ENCODE peak calls at places on chromosomes 11 and 22, in eight cellular contexts. H is endodermal cell, E is OCI-LY7, I is cardiac fibroblast, V is breast epithelium, U is HFF-Myc, D is dorsolateral prefrontal cortex, C is astrocyte. L is an unnamed sample.

GRCh38 chr22:26109686-26110315 is 59.5 kb upstream of the SEZ6L start:
- DNase-seq in H (no peak), D (no peak), U (no peak), I (no peak), C (no peak), E (no peak), V (no peak), L (no peak)

GRCh38 chr11:66418168-66418985 is 2.5 kb upstream of the NPAS4 start:
- DNase-seq in I (peak; percentile 97), D (peak; percentile 72), C (peak; percentile 94), V (peak; percentile 60), H (peak; percentile 96), U (peak; percentile 45), E (peak; percentile 64), L (peak; percentile 96)

GRCh38 chr11:14537134-14537599 is 17.0 kb upstream of the PSMA1 start:
- DNase-seq in E (peak; percentile 40), I (peak; percentile 55), U (no peak), C (no peak), D (no peak), V (no peak), H (peak; percentile 62), L (peak; percentile 8)

GRCh38 chr22:45645526-45646414 is 25.9 kb upstream of the ATXN10 start:
- DNase-seq in D (peak; percentile 47), I (peak; percentile 62), H (peak; percentile 94), V (peak; percentile 80), U (peak; percentile 14), E (peak; percentile 57), C (no peak), L (peak; percentile 34)

GRCh38 chr11:1714908-1715885 is 18.2 kb downstream of the KRTAP5-6 start:
- DNase-seq in H (no peak), U (no peak), I (no peak), E (no peak), D (no peak), V (no peak), C (no peak), L (no peak)

GRCh38 chr11:40328890-40329617 is 1130.4 kb downstream of the LRRC4C start:
- DNase-seq in V (peak; percentile 59), C (peak; percentile 100), U (peak; percentile 100), D (no peak), H (no peak), E (no peak), I (peak; percentile 98), L (peak; percentile 99)

GRCh38 chr11:96384156-96384555 is 5.6 kb downstream of the CCDC82 start:
- DNase-seq in I (no peak), U (no peak), V (no peak), C (no peak), E (no peak), H (no peak), D (no peak), L (no peak)

GRCh38 chr11:1022908-1023810 is 13.4 kb downstream of the MUC6 start:
- DNase-seq in V (no peak), H (no peak), D (no peak), I (no peak), E (no peak), U (no peak), C (no peak), L (no peak)

GRCh38 chr22:25919452-25919851 is 177.5 kb downstream of the MYO18B start:
- DNase-seq in E (no peak), I (no peak), H (peak; percentile 15), C (no peak), V (no peak), D (no peak), U (no peak), L (no peak)

GRCh38 chr11:10984250-10984649 is 126.4 kb upstream of the ZBED5 start:
- DNase-seq in E (no peak), I (no peak), V (no peak), U (no peak), H (peak; percentile 57), D (no peak), C (no peak), L (no peak)

GRCh38 chr22:43007519-43008102 is 7.3 kb downstream of the PACSIN2 start:
- DNase-seq in V (no peak), I (peak; percentile 56), E (peak; percentile 18), C (peak; percentile 80), U (no peak), D (no peak), H (peak; percentile 51), L (peak; percentile 46)

GRCh38 chr11:108648528-108648885 is 16.4 kb upstream of the DDX10 start:
- DNase-seq in H (no peak), V (no peak), C (no peak), U (no peak), D (no peak), I (no peak), E (no peak), L (no peak)

GRCh38 chr22:38706885-38707180 is 1.1 kb downstream of the GTPBP1 start:
- DNase-seq in C (no peak), U (no peak), V (no peak), H (no peak), E (no peak), I (peak; percentile 15), D (no peak), L (no peak)

GRCh38 chr11:120303004-120303637 is 22.0 kb upstream of the TLCD5 start:
- DNase-seq in I (peak; percentile 88), V (no peak), C (peak; percentile 38), E (peak; percentile 71), D (peak; percentile 60), H (peak; percentile 94), U (no peak), L (peak; percentile 76)

GRCh38 chr11:118151421-118151820 is 1.2 kb downstream of the SCN4B start:
- DNase-seq in C (peak; percentile 50), I (no peak), E (no peak), D (no peak), H (no peak), U (no peak), V (no peak), L (no peak)

GRCh38 chr11:95264881-95265280 is 33.9 kb upstream of the SESN3 start:
- DNase-seq in H (no peak), D (no peak), V (no peak), E (no peak), U (no peak), C (no peak), I (no peak), L (no peak)

GRCh38 chr11:115287266-115287665 is 216.9 kb downstream of the CADM1 start:
- DNase-seq in I (no peak), V (no peak), U (no peak), E (no peak), C (no peak), D (no peak), H (no peak), L (no peak)

GRCh38 chr11:32448232-32448631 is 12.9 kb upstream of the WT1 start:
- DNase-seq in C (no peak), I (peak; percentile 71), D (no peak), U (peak; percentile 6), H (peak; percentile 72), V (no peak), E (peak; percentile 5), L (no peak)

GRCh38 chr11:86291466-86292262 is 10.4 kb upstream of the HIKESHI start:
- DNase-seq in H (peak; percentile 83), E (peak; percentile 67), D (peak; percentile 51), U (peak; percentile 41), C (peak; percentile 34), I (peak; percentile 54), V (no peak), L (peak; percentile 48)

GRCh38 chr11:62770778-62771143 is 435 bp upstream of the TAF6L start:
- DNase-seq in C (peak; percentile 16), H (peak; percentile 78), U (no peak), V (no peak), E (peak; percentile 46), D (no peak), I (no peak), L (peak; percentile 16)

GRCh38 chr11:73324116-73324515 is 16.0 kb downstream of the ARHGEF17 start:
- DNase-seq in C (no peak), V (no peak), D (no peak), H (no peak), E (no peak), U (no peak), I (no peak), L (no peak)

GRCh38 chr11:23473782-23474181 is 613.5 kb upstream of the CCDC179 start:
- DNase-seq in V (no peak), E (no peak), U (no peak), D (no peak), I (no peak), C (peak; percentile 35), H (no peak), L (no peak)

GRCh38 chr11:45614196-45614828 is 51.1 kb downstream of the CHST1 start:
- DNase-seq in D (no peak), C (no peak), U (no peak), I (no peak), H (no peak), E (no peak), V (no peak), L (no peak)

DNA sequence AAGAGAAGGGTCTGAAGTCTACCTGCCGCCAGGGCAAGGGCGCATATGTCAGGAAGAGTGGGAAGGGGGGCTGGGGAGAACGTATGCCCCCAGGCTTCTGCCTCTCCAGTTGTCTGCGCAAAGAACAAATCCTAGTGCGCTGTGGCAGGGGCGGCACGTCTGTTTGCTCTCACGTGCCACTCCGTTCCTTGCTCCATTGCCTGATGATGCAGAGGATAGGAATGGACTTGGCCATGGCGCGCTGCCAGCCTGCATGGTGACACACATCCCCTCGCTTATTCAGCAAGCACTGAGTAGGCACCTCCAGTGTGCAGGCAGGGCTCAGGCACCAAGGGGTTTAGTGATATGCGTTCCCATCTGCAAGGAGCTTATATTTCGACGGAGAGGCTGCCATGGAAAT is 45.4 kb upstream of the SLC22A12 start:
- DNase-seq in H (no peak), V (no peak), E (no peak), U (peak; percentile 26), I (peak; percentile 58), C (peak; percentile 67), D (no peak), L (peak; percentile 64)
- TF ChIP-seq CTCF in H (no peak), V (no peak), E (no peak), U (no peak), I (no peak), C (no peak), D (no peak), L (no peak)

GRCh38 chr11:70445091-70445490 is 46.8 kb downstream of the CTTN start:
- DNase-seq in C (no peak), H (no peak), D (no peak), V (no peak), E (no peak), I (no peak), U (no peak), L (no peak)
- H3K4me3 ChIP-seq in C (no peak overlapping the region), H (no peak overlapping the region), D (no peak overlapping the region), V (no peak overlapping the region), E (no peak overlapping the region), I (no peak overlapping the region), U (no peak overlapping the region), L (no peak overlapping the region)

DNA sequence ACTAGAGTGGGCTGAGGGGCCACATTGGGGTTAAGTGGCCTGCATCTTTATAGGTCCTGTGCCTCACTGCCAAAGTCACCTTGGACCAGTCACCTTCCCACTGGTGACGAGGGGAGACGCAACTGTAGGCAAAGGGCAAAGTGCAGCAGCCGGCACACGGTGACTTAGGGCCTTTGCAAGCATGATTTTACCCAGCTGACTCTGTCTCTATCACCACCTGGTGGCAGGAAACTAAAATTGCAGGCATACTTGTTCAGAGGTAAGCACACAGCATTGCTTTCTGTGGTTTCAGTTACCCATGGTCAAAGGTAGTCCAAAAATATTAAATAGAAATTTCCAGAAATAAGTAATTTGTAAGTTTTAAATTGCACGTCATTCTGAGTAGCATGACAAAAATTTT is 1164.4 kb downstream of the BRD1 start:
- DNase-seq in V (no peak), U (no peak), C (no peak), H (peak; percentile 75), D (no peak), E (peak; percentile 10), I (no peak), L (no peak)
- TF ChIP-seq CTCF in V (no peak), U (peak; percentile 51), C (peak; percentile 25), H (peak; percentile 86), D (peak; percentile 26), E (peak; percentile 74), I (peak; percentile 25), L (peak; percentile 44)

GRCh38 chr22:17243524-17243923 is 24.3 kb upstream of the ADA2 start:
- DNase-seq in E (peak; percentile 30), D (no peak), C (no peak), U (no peak), H (no peak), V (no peak), I (no peak), L (no peak)
- H3K4me3 ChIP-seq in E (no peak overlapping the region), D (no peak overlapping the region), C (no peak overlapping the region), U (no peak overlapping the region), H (no peak overlapping the region), V (no peak overlapping the region), I (no peak overlapping the region), L (no peak overlapping the region)